ENCODE peak calls at places on chromosome 20, in eight cellular contexts. S is ovary; W is AG08395; K is kidney tubule cell; A is activated gamma-delta T cell treated with anti-CD3 and anti-CD28 coated beads, Interleukin-2, amount 50 U/mL, for 16 hours; C is OCI-LY7; G is RPMI7951; F is GM20000. M is an unnamed sample.

GRCh38 chr20:4160761-4161305 is 145.5 kb upstream of the RNF24 start:
- DNase-seq in S (no peak), W (no peak), K (peak), A (no peak), C (peak), G (no peak), F (no peak), M (no peak)

GRCh38 chr20:36971103-36971502 is 19.6 kb upstream of the SAMHD1 start:
- DNase-seq in S (no peak), W (no peak), K (no peak), A (no peak), C (no peak), G (no peak), F (no peak), M (no peak)

GRCh38 chr20:237479-237878 is 10.4 kb downstream of the DEFB129 start:
- DNase-seq in S (no peak), W (no peak), K (no peak), A (no peak), C (no peak), G (no peak), F (peak), M (no peak)

GRCh38 chr20:48801197-48801596 is 26.6 kb downstream of the PREX1 start:
- DNase-seq in S (no peak), W (no peak), K (no peak), A (no peak), C (no peak), G (no peak), F (no peak), M (no peak)

GRCh38 chr20:55522296-55522815 is 483.0 kb downstream of the CBLN4 start:
- DNase-seq in S (no peak), W (no peak), K (no peak), A (no peak), C (no peak), G (no peak), F (no peak), M (no peak)

GRCh38 chr20:59161626-59162170 is 1.9 kb upstream of the ZNF831 start:
- DNase-seq in S (no peak), W (no peak), K (no peak), A (no peak), C (peak), G (no peak), F (no peak), M (no peak)

GRCh38 chr20:48841196-48841860 is 13.5 kb upstream of the PREX1 start:
- DNase-seq in S (no peak), W (no peak), K (no peak), A (no peak), C (no peak), G (no peak), F (no peak), M (no peak)

GRCh38 chr20:57322476-57322875 is 7.1 kb upstream of the SPO11 start:
- DNase-seq in S (no peak), W (no peak), K (peak), A (no peak), C (no peak), G (peak), F (no peak), M (no peak)

GRCh38 chr20:34954905-34955231 is 738 bp downstream of the GSS start:
- DNase-seq in S (no peak), W (peak), K (no peak), A (no peak), C (no peak), G (peak), F (no peak), M (no peak)

GRCh38 chr20:18743665-18744440 is 69.7 kb upstream of the SCP2D1 start:
- DNase-seq in S (no peak), W (no peak), K (peak), A (no peak), C (no peak), G (no peak), F (no peak), M (peak)

GRCh38 chr20:53941680-53942079 is 128.7 kb downstream of the BCAS1 start:
- DNase-seq in S (no peak), W (no peak), K (no peak), A (no peak), C (no peak), G (no peak), F (no peak), M (no peak)

GRCh38 chr20:38201356-38201755 is 36.3 kb upstream of the TGM2 start:
- DNase-seq in S (no peak), W (peak), K (peak), A (no peak), C (no peak), G (peak), F (no peak), M (peak)

GRCh38 chr20:62861732-62862336 is at the start of gene TCFL5:
- DNase-seq in S (peak), W (peak), K (peak), A (peak), C (peak), G (peak), F (peak), M (peak)

GRCh38 chr20:3447321-3447720 is 23.5 kb upstream of the ATRN start:
- DNase-seq in S (no peak), W (no peak), K (no peak), A (no peak), C (no peak), G (no peak), F (no peak), M (no peak)

GRCh38 chr20:46205349-46205748 is 87.2 kb downstream of the CD40 start:
- DNase-seq in S (no peak), W (no peak), K (no peak), A (no peak), C (no peak), G (no peak), F (no peak), M (no peak)

GRCh38 chr20:63544958-63545516 is 2.5 kb downstream of the SRMS start:
- DNase-seq in S (no peak), W (no peak), K (peak), A (no peak), C (no peak), G (no peak), F (no peak), M (peak)

GRCh38 chr20:57391439-57392129 is 388 bp downstream of the RBM38 start:
- DNase-seq in S (peak), W (no peak), K (peak), A (no peak), C (peak), G (peak), F (peak), M (no peak)

GRCh38 chr20:7665311-7665863 is 274.9 kb downstream of the HAO1 start:
- DNase-seq in S (no peak), W (peak), K (no peak), A (no peak), C (no peak), G (no peak), F (no peak), M (no peak)

GRCh38 chr20:52801628-52802006 is 170.5 kb upstream of the TSHZ2 start:
- DNase-seq in S (no peak), W (no peak), K (no peak), A (no peak), C (no peak), G (no peak), F (no peak), M (peak)

M was measured in M059J.